ENCODE peak calls at places on chromosomes 2 and 18, in four cellular contexts. X is HepG2, A is GM12878, U is A549. N is an unnamed sample.

GRCh38 chr2:139055165-139055564 is 275.0 kb upstream of the NXPH2 start:
- DNase-seq in X (no peak), A (no peak), U (no peak), N (no peak)

GRCh38 chr2:121080013-121080772 is 204.8 kb downstream of the TFCP2L1 start:
- DNase-seq in X (peak; percentile 61), A (no peak), U (peak; percentile 56), N (peak; percentile 85)

GRCh38 chr2:203817147-203817546 is 50.4 kb upstream of the CTLA4 start:
- DNase-seq in X (no peak), A (no peak), U (no peak), N (no peak)

GRCh38 chr2:233409286-233409991 is 55.1 kb downstream of the DGKD start:
- DNase-seq in X (no peak), A (no peak), U (no peak), N (no peak)

GRCh38 chr2:105344704-105345345 is 7.5 kb downstream of the C2orf49 start:
- DNase-seq in X (peak; percentile 58), A (no peak), U (peak; percentile 18), N (peak; percentile 27)

GRCh38 chr2:74516070-74516633 is 1.9 kb downstream of the TLX2 start:
- DNase-seq in X (no peak), A (no peak), U (no peak), N (peak; percentile 72)

GRCh38 chr2:71831208-71831577 is 316.5 kb downstream of the CYP26B1 start:
- DNase-seq in X (no peak), A (no peak), U (peak; percentile 15), N (no peak)

GRCh38 chr18:59012815-59013677 is 126.6 kb upstream of the SEC11C start:
- DNase-seq in X (no peak), A (no peak), U (no peak), N (no peak)

GRCh38 chr2:170818294-170819104 is 1.8 kb downstream of the GAD1 start:
- DNase-seq in X (no peak), A (no peak), U (no peak), N (no peak)

GRCh38 chr18:70453058-70453775 is 164.4 kb downstream of the SOCS6 start:
- DNase-seq in X (no peak), A (no peak), U (no peak), N (no peak)

GRCh38 chr2:189421644-189422043 is 19.6 kb upstream of the WDR75 start:
- DNase-seq in X (no peak), A (no peak), U (no peak), N (no peak)

GRCh38 chr18:75341267-75341666 is 86.2 kb downstream of the SMIM21 start:
- DNase-seq in X (no peak), A (no peak), U (no peak), N (no peak)

DNA sequence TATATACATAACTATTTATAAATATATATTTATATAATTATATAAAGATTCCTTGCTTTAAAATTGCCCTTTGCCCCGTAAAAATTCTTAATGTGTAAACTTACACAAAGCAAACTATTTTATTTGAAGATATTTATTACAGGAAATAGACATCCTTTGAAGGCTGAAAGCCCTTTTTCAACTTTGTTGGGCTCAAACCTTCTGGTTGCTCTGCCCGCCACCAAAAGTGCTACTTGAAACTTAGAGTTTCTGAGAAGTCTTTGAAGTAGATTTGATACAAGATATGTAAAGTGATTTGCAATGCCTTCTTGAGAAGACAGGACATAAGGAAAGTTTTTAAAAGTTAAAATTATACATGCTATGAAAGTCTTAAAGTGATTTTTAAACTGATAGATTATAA is 36.6 kb upstream of the METAP1D start:
- DNase-seq in X (no peak), A (no peak), U (no peak), N (no peak)
- TF ChIP-seq PBX3 in X (no peak), A (no peak), U (no peak), N (no peak)

DNA sequence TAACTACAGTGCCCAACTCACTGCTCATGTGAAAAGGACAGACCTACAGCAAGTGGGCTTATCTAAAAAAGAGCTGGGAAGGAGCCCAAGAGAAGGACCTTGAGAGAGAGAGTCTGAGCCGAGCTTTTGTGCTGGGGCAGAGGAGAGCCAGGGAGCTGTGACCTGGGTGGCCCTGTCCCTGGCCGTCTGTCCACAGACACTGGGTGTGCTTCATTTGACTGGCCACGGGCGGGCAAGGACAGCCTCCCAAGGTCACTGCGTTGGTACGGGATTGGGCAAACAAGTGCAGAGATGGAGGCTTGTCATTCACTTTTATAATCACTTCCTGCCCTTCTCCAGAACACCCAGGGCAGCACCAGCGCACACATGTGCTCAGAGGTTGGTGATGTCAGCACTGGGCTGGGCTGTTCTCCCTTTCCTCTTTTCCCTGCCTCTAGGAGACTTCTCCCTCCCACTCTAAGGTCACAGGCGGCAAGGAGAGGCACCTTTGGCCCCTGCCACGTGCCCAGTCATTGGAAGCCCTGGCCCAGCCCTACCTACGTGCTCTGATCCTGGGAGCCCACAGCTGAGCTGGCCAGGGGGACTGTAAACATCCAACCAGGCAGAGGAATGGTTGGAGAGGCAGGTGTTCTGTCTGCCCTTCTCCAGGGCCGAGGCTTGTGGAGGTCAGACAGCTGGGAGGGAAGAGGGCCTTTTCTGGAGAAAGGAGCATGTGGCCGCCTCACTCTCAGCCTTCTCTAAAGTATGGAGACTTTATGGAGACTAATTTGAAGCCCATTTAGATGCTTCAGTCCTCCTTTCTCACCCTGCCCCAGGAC is 6.4 kb upstream of the PSD4 start:
- DNase-seq in X (peak; percentile 93), A (no peak), U (no peak), N (no peak)
- TF ChIP-seq SMC3 in X (no peak), A (no peak), U (no peak), N (no peak)

GRCh38 chr2:46304635-46305034 is 7.4 kb downstream of the EPAS1 start:
- DNase-seq in X (no peak), A (no peak), U (no peak), N (no peak)
- TF ChIP-seq PBX3 in X (no peak), A (no peak), U (no peak), N (no peak)

DNA sequence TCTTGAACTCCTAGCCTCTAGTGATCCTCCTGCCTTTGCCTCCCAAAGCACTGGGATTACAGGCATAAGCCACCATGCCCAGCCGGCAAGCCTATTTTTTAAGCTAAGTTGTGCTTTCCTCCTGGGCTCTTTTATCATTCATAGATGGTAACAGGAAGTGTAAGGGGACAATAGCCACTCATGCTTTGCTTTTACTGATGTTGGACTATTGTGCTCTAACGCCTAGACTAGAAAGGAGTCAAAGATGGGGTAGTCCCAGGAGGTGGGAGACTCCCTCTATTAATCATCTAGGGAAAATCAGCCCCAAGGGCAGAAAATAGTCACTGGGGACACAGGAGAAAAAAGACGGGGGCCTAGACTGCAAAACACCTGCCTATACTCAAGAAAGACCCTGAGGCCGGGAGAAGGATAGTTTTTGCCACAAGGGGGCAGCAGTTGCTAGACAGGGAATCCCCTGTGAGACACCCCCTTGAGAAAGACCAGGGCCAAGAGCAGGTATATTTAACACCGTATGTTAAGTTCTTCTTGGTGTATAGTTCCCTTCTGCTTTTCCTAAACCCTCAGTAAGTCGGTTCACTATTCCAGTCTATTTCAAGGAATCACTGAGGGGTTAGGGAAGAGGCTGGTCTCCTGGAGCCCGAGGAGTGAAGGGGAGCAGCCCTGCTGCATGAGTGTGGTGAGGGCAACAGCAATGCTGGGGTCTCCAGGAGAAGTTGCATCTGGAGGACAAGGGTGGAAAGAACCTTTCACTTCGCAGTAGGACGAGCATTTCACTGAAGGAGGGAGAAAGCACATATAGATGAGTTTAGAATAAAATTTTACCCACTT is 2.1 kb upstream of the CXCR1 start:
- DNase-seq in X (peak; percentile 65), A (no peak), U (peak; percentile 35), N (peak; percentile 54)
- TF ChIP-seq SMC3 in X (peak; percentile 53), A (peak; percentile 24), U (peak; percentile 21), N (peak; percentile 7)

GRCh38 chr18:50877545-50878265 is 1.2 kb upstream of the ME2 start:
- DNase-seq in X (no peak), A (no peak), U (no peak), N (no peak)
- TF ChIP-seq PBX3 in X (no peak), A (no peak), U (no peak), N (no peak)

DNA sequence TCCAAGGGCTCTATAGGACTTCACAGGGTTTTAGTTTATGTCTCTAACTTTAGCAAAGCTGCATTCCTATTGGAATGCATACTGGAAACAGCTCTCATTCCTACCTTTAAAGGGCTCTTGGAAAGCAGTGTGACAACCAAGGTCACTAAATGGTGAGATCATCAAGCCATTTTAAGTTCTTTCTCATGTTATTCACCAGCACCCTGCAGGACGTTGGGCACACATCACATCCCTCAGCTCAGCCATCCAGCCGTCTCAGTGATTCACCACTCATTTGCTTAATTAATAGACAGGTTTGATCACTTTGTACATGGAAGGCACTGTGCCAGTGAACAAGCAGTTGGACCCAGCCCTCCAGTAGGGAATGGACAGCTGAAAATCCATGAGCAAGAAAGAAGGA is 32.2 kb upstream of the RBM44 start:
- DNase-seq in X (no peak), A (no peak), U (no peak), N (no peak)
- TF ChIP-seq SMC3 in X (no peak), A (no peak), U (no peak), N (no peak)

GRCh38 chr2:238578256-238578655 is 151.5 kb downstream of the ASB1 start:
- DNase-seq in X (no peak), A (no peak), U (no peak), N (no peak)

GRCh38 chr2:238581126-238581525 is 154.4 kb downstream of the ASB1 start:
- DNase-seq in X (no peak), A (no peak), U (no peak), N (no peak)

GRCh38 chr2:238580486-238580885 is 153.8 kb downstream of the ASB1 start:
- DNase-seq in X (no peak), A (no peak), U (no peak), N (no peak)

GRCh38 chr2:238584617-238585016 is 157.9 kb downstream of the ASB1 start:
- DNase-seq in X (no peak), A (no peak), U (no peak), N (no peak)

GRCh38 chr2:238582159-238582558 is 155.4 kb downstream of the ASB1 start:
- DNase-seq in X (no peak), A (no peak), U (no peak), N (no peak)
- TF ChIP-seq PBX3 in X (no peak), A (no peak), U (no peak), N (no peak)